ENCODE peak calls at places on chromosomes 2 and 18, in five cellular contexts. M, T, A, F and O are unnamed samples.

GRCh38 chr2:127770973-127771735 is 39.8 kb downstream of the WDR33 start:
- DNase-seq in M (no peak), T (peak), A (no peak), F (peak), O (no peak)

GRCh38 chr2:239723486-239724193 is 301.5 kb downstream of the NDUFA10 start:
- DNase-seq in M (no peak), T (no peak), A (no peak), F (no peak), O (no peak)

GRCh38 chr18:9507565-9508088 is 32.3 kb downstream of the RALBP1 start:
- DNase-seq in M (no peak), T (no peak), A (no peak), F (no peak), O (no peak)

GRCh38 chr2:204239756-204240155 is 303.2 kb downstream of the ICOS start:
- DNase-seq in M (no peak), T (no peak), A (no peak), F (no peak), O (no peak)

GRCh38 chr18:77101410-77102245 is 31.0 kb downstream of the MBP start:
- DNase-seq in M (peak), T (peak), A (no peak), F (peak), O (no peak)

GRCh38 chr2:201149064-201149820 is 33.3 kb downstream of the CFLAR start:
- DNase-seq in M (peak), T (peak), A (no peak), F (peak), O (no peak)

GRCh38 chr2:231211461-231211860 is 13.0 kb downstream of the ARMC9 start:
- DNase-seq in M (no peak), T (no peak), A (no peak), F (no peak), O (no peak)

GRCh38 chr2:104862061-104862941 is 8.4 kb downstream of the POU3F3 start:
- DNase-seq in M (peak), T (no peak), A (no peak), F (peak), O (no peak)

GRCh38 chr2:128318776-128319456 is at the start of gene HS6ST1:
- DNase-seq in M (peak), T (peak), A (no peak), F (peak), O (peak)

GRCh38 chr2:190079160-190079559 is 16.6 kb upstream of the MSTN start:
- DNase-seq in M (no peak), T (no peak), A (no peak), F (no peak), O (no peak)

GRCh38 chr2:108393197-108393596 is 15.4 kb downstream of the SULT1C4 start:
- DNase-seq in M (no peak), T (no peak), A (no peak), F (no peak), O (no peak)

GRCh38 chr18:29254123-29254522 is 1077.2 kb upstream of the CDH2 start:
- DNase-seq in M (no peak), T (no peak), A (no peak), F (no peak), O (no peak)

GRCh38 chr2:147222506-147222905 is 622.3 kb upstream of the ACVR2A start:
- DNase-seq in M (peak), T (no peak), A (no peak), F (no peak), O (no peak)

GRCh38 chr2:119338826-119339561 is 27.6 kb downstream of the C2orf76 start:
- DNase-seq in M (no peak), T (no peak), A (no peak), F (no peak), O (no peak)

GRCh38 chr2:31240406-31241365 is 6.7 kb downstream of the EHD3 start:
- DNase-seq in M (no peak), T (no peak), A (no peak), F (no peak), O (no peak)

GRCh38 chr2:17539993-17540812 is at the start of gene VSNL1:
- DNase-seq in M (peak), T (peak), A (peak), F (peak), O (peak)

GRCh38 chr18:7822435-7823425 is 255.6 kb downstream of the PTPRM start:
- DNase-seq in M (no peak), T (no peak), A (no peak), F (no peak), O (no peak)

GRCh38 chr2:161170917-161171594 is 10.8 kb downstream of the TANK start:
- DNase-seq in M (no peak), T (no peak), A (no peak), F (no peak), O (no peak)

GRCh38 chr18:27226556-27227075 is 41.5 kb upstream of the CHST9 start:
- DNase-seq in M (peak), T (no peak), A (no peak), F (no peak), O (no peak)

GRCh38 chr18:44715841-44716240 is 35.2 kb downstream of the SETBP1 start:
- DNase-seq in M (no peak), T (no peak), A (no peak), F (no peak), O (no peak)

GRCh38 chr2:75035444-75036353 is 77.3 kb downstream of the POLE4 start:
- DNase-seq in M (no peak), T (peak), A (no peak), F (no peak), O (no peak)

GRCh38 chr2:190789074-190790004 is 91.3 kb upstream of the GLS start:
- DNase-seq in M (no peak), T (no peak), A (no peak), F (no peak), O (no peak)

DNA sequence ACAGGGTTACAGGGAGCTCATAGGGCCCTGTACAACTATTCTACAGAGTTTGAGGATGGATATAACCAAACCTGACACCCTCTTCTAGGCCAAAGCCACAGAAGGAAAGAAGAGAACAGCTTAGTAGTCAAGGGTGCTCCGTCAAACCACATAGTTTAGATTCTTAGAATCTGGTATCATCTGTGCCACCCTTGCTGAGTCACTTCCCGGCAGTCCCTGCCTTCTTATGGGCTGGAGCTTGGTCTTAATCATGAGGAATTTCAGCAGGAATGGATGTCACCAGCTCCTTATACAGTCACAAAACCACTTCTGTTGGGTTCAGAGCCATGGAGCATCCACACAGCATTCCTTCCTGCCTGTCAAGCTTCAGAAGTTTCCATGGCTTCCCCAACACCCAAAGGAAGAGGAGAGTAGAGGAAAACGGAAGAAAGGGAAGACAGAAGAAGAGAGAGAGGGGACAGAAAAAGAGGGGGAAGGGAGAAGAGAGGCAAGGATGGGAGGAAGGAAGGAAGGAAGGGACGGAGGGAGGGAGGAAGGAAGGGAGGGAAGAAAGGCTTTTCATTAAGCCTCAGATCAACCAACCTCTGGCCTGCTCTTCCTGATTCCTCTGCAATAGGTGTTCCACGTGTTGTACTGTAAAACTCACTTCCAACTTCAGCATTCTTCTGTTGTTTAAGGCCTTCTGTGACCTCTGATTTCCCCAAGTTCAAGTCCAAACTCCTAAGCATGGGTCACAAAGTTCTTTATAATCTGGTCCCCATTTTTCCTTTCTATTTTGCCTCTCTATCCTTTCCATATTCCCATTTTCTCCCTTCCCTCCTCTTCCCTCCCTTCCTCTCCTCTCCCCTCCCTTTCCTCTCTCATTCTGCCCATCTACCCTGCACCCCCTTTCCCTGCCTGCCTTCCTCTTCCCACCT is 246.1 kb upstream of the TNP1 start:
- DNase-seq in M (peak), T (peak), A (no peak), F (peak), O (no peak)
- H2BK5ac ChIP-seq in M (peak), T (peak), A (no peak), F (peak), O (no peak)

DNA sequence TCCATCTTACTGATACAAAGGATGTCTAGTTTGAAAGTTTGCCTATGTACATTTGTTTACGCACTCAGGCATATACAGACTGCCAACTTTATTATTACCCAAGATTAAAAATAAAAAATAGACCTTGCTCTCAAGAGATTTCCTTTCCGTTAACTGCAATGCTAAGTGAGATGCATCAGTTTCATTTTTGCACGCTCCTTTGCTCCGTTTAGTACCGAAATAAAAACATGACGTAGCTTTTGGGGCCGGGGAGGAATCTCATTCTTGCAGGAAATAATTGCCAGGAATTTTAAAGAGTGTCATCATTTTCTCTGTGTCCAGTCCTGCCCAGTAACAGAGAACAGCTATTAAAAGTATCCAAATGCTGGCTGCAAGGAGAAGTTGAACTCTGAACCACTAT is 169.5 kb downstream of the SLC8A1 start:
- DNase-seq in M (no peak), T (peak), A (no peak), F (peak), O (no peak)
- H3K4me3 ChIP-seq in M (no peak), T (peak), A (no peak), F (no peak), O (no peak)

GRCh38 chr18:23284629-23285028 is 149.3 kb downstream of the CABLES1 start:
- DNase-seq in M (peak), T (no peak), A (no peak), F (no peak), O (no peak)
- H2BK5ac ChIP-seq in M (peak), T (peak), A (peak), F (peak), O (no peak)

DNA sequence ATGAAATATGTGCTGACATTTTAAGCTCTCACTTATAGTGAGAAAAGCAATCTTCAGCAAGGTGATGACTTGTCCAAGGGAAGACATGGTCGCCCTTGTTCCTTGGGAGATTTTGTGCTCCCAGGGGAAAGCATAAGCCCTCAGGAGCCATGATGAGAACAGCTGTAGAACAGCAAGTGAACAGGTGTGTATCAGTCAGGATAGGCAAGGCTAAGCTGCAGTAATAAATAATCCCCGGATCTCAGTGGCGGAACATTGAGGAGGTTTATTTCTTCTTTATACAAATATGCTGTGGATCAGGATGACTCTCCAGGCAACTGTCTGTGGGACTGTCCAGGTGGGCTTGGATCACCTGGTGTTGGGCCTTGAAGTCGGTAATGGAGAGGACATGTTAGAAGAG is 103.1 kb downstream of the MSH2 start:
- DNase-seq in M (no peak), T (no peak), A (no peak), F (no peak), O (no peak)
- H3K4me3 ChIP-seq in M (no peak), T (no peak), A (no peak), F (no peak), O (no peak)

GRCh38 chr2:168246483-168247340 is 683 bp downstream of the STK39 start:
- DNase-seq in M (peak), T (peak), A (no peak), F (peak), O (peak)
- H2BK5ac ChIP-seq in M (no peak), T (peak), A (no peak), F (no peak), O (no peak)

DNA sequence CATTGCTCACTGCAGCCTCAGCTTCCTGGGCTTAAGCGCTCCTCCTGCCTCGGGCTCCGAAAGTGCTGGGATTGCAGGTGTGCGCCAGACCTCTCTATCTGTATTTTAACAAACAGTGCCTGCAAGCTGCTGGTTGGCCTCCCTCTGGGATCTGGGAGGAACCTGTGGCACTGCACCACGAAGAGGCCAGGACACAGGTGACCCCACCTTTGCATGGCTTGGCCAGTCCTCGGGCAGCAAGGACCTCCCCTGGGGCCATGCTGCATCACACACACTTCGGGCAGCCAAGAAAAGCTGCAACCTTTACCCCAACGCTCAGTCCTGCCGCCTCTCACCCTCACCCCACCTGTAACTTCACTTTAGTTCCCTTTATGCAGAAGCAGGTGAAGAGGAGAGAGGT is 70.0 kb downstream of the PXDN start:
- DNase-seq in M (no peak), T (no peak), A (no peak), F (no peak), O (no peak)
- H3K4me3 ChIP-seq in M (no peak), T (no peak), A (no peak), F (no peak), O (no peak)

GRCh38 chr2:29164101-29164846 is 49.1 kb downstream of the CLIP4 start:
- DNase-seq in M (no peak), T (no peak), A (no peak), F (no peak), O (no peak)

GRCh38 chr2:29160184-29160583 is 45.0 kb downstream of the CLIP4 start:
- DNase-seq in M (no peak), T (no peak), A (no peak), F (no peak), O (no peak)

GRCh38 chr2:29159125-29159524 is 43.9 kb downstream of the CLIP4 start:
- DNase-seq in M (no peak), T (no peak), A (no peak), F (no peak), O (no peak)

GRCh38 chr2:29165362-29166236 is 50.4 kb downstream of the CLIP4 start:
- DNase-seq in M (peak), T (peak), A (no peak), F (no peak), O (no peak)

DNA sequence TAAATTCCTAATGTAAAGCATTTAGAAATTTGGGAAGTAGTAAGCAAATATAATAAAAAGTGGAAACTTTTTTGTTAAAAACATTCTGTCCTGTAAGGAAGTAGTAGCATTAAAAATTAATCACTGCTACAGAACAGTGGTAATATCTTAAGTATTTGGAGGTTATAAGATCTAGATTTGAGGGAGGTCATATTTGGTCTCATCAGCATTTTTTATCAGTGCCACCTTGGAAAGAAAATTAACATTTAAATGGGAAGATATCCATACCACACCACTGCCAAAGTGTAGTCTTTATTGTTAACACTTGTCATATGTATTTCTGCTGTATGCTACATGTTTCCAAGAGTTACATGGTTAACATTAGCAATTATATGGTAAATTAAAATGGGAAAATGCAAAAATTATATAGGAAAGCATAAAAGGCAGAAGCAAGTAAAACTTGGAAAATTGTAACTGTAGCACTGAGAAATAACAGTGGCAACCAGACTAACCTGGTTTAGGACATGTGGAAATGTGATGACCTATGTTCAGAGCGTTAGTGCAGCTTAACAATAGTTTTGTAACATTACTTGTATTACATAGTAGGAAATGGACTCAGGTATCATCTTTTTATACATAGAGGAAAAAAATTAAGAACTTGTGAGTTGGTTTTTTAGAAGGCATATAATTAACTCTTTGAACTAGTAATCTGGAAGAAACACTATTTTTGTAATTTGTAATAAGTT is 47.2 kb downstream of the CLIP4 start:
- DNase-seq in M (no peak), T (no peak), A (no peak), F (no peak), O (no peak)
- H2BK5ac ChIP-seq in M (no peak), T (no peak), A (no peak), F (no peak), O (no peak)

DNA sequence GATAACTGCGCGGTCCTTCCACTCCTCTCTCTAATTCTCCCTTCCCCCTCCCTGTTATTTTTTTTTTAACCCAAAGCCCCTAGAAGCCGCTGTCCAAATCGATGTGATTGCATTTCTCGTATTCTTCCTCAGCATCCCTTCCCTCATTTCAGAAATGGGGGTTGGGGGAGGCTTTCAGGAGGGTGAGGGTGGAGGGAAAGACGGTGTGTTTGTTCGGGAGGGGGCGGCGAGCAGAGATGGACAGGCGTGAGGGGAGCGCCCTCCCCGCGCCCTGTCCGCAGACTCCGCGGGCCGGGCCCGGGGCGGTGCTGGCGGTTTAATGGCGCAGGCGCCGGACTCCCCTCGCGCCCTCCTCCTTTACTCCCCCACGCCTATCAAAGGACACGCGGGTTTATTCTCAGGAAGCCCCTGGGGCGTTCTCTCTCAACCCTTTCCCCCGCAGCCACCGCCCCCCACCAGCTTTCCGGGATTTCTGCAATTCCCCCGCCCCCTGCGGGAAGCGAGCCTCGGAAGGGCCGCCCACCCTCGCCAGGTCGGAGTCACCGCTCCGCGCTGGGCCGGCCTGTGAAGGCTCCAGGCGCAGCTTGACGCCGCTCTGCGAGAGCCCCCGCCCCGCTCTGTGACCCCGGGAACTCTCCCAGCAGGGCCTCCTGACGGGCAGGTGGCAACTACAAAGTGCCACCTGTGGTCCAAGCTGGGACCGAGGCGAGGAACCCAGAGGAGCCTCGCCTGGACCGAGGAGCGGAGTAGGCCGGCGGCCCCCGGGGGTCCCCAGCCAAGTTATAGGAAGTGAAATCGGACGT is 981 bp downstream of the ST8SIA3 start:
- DNase-seq in M (peak), T (no peak), A (no peak), F (no peak), O (peak)
- H3K4me3 ChIP-seq in M (peak), T (no peak), A (peak), F (peak), O (peak)

GRCh38 chr2:110688594-110689091 is 10.8 kb upstream of the BUB1 start:
- DNase-seq in M (peak), T (no peak), A (peak), F (no peak), O (peak)
- H2BK5ac ChIP-seq in M (peak), T (no peak), A (peak), F (no peak), O (no peak)